ENCODE peak calls at places on chromosomes 3 and 15, in four cellular contexts. U is HTR-8/SVneo, T is RWPE2, I is pancreas. Q is an unnamed sample.

GRCh38 chr3:179898024-179898423 is 138.7 kb downstream of the PEX5L start:
- DNase-seq in U (peak; percentile 2), I (no peak), T (no peak), Q (no peak)

GRCh38 chr3:146187334-146187950 is 26.5 kb upstream of the PLOD2 start:
- DNase-seq in I (no peak), U (no peak), T (no peak), Q (no peak)

GRCh38 chr3:141894524-141895176 is 18.2 kb downstream of the ATP1B3 start:
- DNase-seq in I (no peak), T (no peak), U (peak; percentile 32), Q (no peak)

GRCh38 chr3:100635273-100635701 is 25.9 kb downstream of the ADGRG7 start:
- DNase-seq in I (no peak), U (no peak), T (no peak), Q (no peak)

GRCh38 chr3:43996379-43997301 is 245.0 kb upstream of the TOPAZ1 start:
- DNase-seq in I (peak; percentile 66), T (peak; percentile 71), U (peak; percentile 30), Q (no peak)

GRCh38 chr15:62618432-62618831 is 424.1 kb upstream of the TPM1 start:
- DNase-seq in T (no peak), I (no peak), U (peak; percentile 30), Q (no peak)

GRCh38 chr3:72164635-72164978 is 379.7 kb upstream of the PROK2 start:
- DNase-seq in U (no peak), T (no peak), I (no peak), Q (no peak)

GRCh38 chr3:123083446-123084124 is 16.8 kb downstream of the PDIA5 start:
- DNase-seq in I (no peak), U (no peak), T (no peak), Q (peak; percentile 30)

GRCh38 chr3:38137615-38138346 is 680 bp upstream of the MYD88 start:
- DNase-seq in T (peak; percentile 37), I (peak; percentile 73), U (no peak), Q (no peak)

GRCh38 chr3:155388417-155388816 is 94.9 kb upstream of the STRIT1 start:
- DNase-seq in T (no peak), I (no peak), U (no peak), Q (no peak)

GRCh38 chr3:196008387-196008786 is 73.5 kb downstream of the TFRC start:
- DNase-seq in I (no peak), U (no peak), T (no peak), Q (peak; percentile 49)

GRCh38 chr15:80618666-80619481 is 76.2 kb upstream of the ABHD17C start:
- DNase-seq in T (no peak), I (no peak), U (no peak), Q (no peak)

GRCh38 chr3:101879623-101880284 is 30.4 kb downstream of the NFKBIZ start:
- DNase-seq in T (no peak), U (no peak), I (no peak), Q (no peak)

GRCh38 chr3:147380996-147381376 is 25.4 kb downstream of the ZIC4 start:
- DNase-seq in T (no peak), U (no peak), I (no peak), Q (no peak)

GRCh38 chr3:64239841-64240240 is 14.6 kb upstream of the PRICKLE2 start:
- DNase-seq in T (no peak), U (no peak), I (no peak), Q (no peak)

GRCh38 chr3:136734382-136735070 is 17.7 kb downstream of the STAG1 start:
- DNase-seq in U (no peak), I (no peak), T (no peak), Q (no peak)

GRCh38 chr3:131178710-131179375 is 152.2 kb downstream of the NEK11 start:
- DNase-seq in T (no peak), U (no peak), I (no peak), Q (no peak)

GRCh38 chr15:31867536-31868442 is 162.5 kb upstream of the CHRNA7 start:
- DNase-seq in T (no peak), U (peak; percentile 33), I (peak; percentile 82), Q (no peak)

GRCh38 chr15:64019764-64020163 is 26.5 kb downstream of the DAPK2 start:
- DNase-seq in U (no peak), I (no peak), T (no peak), Q (no peak)